ENCODE peak calls at places on chromosomes 1 and 21, in four cellular contexts. D is K562, R is H1, W is SK-N-SH. I is an unnamed sample.
A peak's percentile ranks its signal among the peaks of the same experiment; 100 is the strongest.

GRCh38 chr1:226534645-226535044 is 13.9 kb upstream of the STUM start:
- DNase-seq in D (no peak), W (no peak), R (no peak), I (no peak)

GRCh38 chr1:221637641-221638041 is 104.2 kb downstream of the DUSP10 start:
- DNase-seq in R (no peak), W (no peak), D (no peak), I (no peak)

GRCh38 chr1:3324704-3325535 is 129.5 kb upstream of the ARHGEF16 start:
- DNase-seq in R (no peak), D (no peak), W (no peak), I (no peak)

GRCh38 chr1:3023994-3024393 is 2.7 kb downstream of the ACTRT2 start:
- DNase-seq in R (no peak), W (no peak), D (no peak), I (no peak)

GRCh38 chr1:235734335-235734734 is 84.8 kb upstream of the GNG4 start:
- DNase-seq in W (no peak), R (no peak), D (no peak), I (no peak)

GRCh38 chr21:34967509-34968289 is 81.4 kb downstream of the RUNX1 start:
- DNase-seq in D (peak; percentile 61), R (no peak), W (no peak), I (no peak)

GRCh38 chr21:27513016-27513415 is 546.1 kb upstream of the ADAMTS5 start:
- DNase-seq in R (no peak), W (peak; percentile 3), D (no peak), I (no peak)

GRCh38 chr1:8902765-8903164 is 24.3 kb upstream of the ENO1 start:
- DNase-seq in R (no peak), W (no peak), D (no peak), I (no peak)

GRCh38 chr1:220527279-220528048 is 472 bp upstream of the MARK1 start:
- DNase-seq in R (no peak), W (peak; percentile 52), D (no peak), I (no peak)

GRCh38 chr1:117590273-117590925 is 15.4 kb upstream of the TENT5C start:
- DNase-seq in R (no peak), D (no peak), W (no peak), I (no peak)

GRCh38 chr21:16181024-16181423 is 451.2 kb downstream of the USP25 start:
- DNase-seq in W (no peak), R (no peak), D (no peak), I (no peak)

GRCh38 chr1:196400478-196401453 is 207.5 kb downstream of the KCNT2 start:
- DNase-seq in D (no peak), R (no peak), W (no peak), I (no peak)

GRCh38 chr1:87449348-87449963 is 120.8 kb downstream of the LMO4 start:
- DNase-seq in D (no peak), R (no peak), W (no peak), I (peak; percentile 98)

GRCh38 chr1:36119451-36119850 is 5.6 kb downstream of the COL8A2 start:
- DNase-seq in R (no peak), W (no peak), D (no peak), I (no peak)

GRCh38 chr1:56774067-56774609 is 45.1 kb downstream of the FYB2 start:
- DNase-seq in R (no peak), W (no peak), D (no peak), I (no peak)

GRCh38 chr1:187051618-187052232 is 223.0 kb downstream of the PLA2G4A start:
- DNase-seq in D (peak; percentile 37), R (no peak), W (peak; percentile 16), I (peak; percentile 19)

GRCh38 chr1:150221552-150221951 is 14.4 kb downstream of the ANP32E start:
- DNase-seq in R (no peak), D (no peak), W (peak; percentile 35), I (no peak)

GRCh38 chr1:55244476-55245109 is 29.4 kb upstream of the USP24 start:
- DNase-seq in R (no peak), W (no peak), D (no peak), I (no peak)
- TF ChIP-seq NRF1 in R (no peak), W (no peak), D (no peak), I (no peak)

GRCh38 chr1:200660719-200661118 is 9.0 kb downstream of the DDX59 start:
- DNase-seq in D (no peak), W (no peak), R (no peak), I (no peak)
- TF ChIP-seq NRF1 in D (no peak), W (no peak), R (no peak), I (no peak)

DNA sequence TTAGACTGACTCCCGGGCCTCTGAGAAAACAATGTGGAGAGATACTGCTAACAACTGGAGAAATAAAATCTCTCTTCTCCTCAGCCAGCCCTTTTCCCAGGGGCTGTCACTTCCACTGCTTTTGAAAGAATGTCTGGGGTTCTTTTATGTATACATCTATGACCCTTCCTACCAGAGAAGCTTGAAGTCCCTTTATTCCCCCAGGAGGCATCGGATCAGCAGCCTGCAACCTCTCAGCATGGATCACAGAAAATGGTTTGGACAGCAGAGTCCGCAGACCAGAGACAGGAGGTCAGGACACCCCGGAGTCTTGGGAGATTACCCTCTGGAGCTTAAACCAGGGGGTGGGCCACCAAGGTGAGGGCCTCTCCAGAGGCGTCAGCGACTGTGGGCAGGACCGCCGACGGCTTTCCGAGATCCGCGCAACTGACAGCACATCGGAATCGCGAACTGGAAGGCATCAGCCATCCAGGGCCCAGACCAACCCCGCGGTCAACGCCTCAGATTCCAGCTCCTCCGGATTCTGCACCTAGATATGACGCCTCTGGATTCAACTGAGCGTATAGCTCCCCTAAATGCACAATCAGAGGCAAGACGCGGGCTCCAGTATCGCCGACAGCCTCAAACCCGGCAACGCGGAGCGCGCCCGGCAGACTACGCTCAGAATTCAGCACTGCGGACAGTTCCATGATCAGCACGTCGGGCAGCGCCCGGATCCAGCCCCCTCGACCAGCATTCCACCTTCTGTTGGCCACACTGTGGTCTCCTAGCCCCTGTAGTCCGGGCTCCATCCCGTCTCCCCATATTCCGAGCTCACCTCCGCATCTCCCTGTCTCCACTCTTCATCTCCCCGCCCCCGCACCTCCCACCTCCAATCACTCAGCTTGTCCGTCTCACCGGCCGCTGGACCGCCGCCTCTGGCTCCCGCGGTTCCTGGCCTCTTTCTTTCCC is 854 bp downstream of the EPHA10 start:
- DNase-seq in R (no peak), W (peak; percentile 64), D (peak; percentile 77), I (no peak)
- TF ChIP-seq NRF1 in R (no peak), W (no peak), D (no peak), I (no peak)

GRCh38 chr1:22627331-22627730 is 9.1 kb upstream of the C1QA start:
- DNase-seq in R (no peak), D (no peak), W (no peak), I (no peak)

GRCh38 chr1:22633697-22634463 is 2.5 kb upstream of the C1QA start:
- DNase-seq in W (no peak), R (no peak), D (no peak), I (no peak)

GRCh38 chr1:22626219-22626902 is 10.1 kb upstream of the C1QA start:
- DNase-seq in W (no peak), R (no peak), D (no peak), I (no peak)

GRCh38 chr1:22628698-22629444 is 7.6 kb upstream of the C1QA start:
- DNase-seq in D (no peak), W (no peak), R (no peak), I (no peak)

GRCh38 chr1:22629886-22630285 is 6.5 kb upstream of the C1QA start:
- DNase-seq in W (no peak), D (no peak), R (no peak), I (no peak)
- TF ChIP-seq NRF1 in W (no peak), D (no peak), R (no peak), I (no peak)

GRCh38 chr1:224805889-224806288 is 123.6 kb upstream of the DNAH14 start:
- DNase-seq in R (no peak), W (no peak), D (no peak), I (no peak)

GRCh38 chr1:224804220-224804619 is 125.3 kb upstream of the DNAH14 start:
- DNase-seq in D (no peak), R (no peak), W (no peak), I (no peak)

GRCh38 chr1:224809613-224810012 is 119.9 kb upstream of the DNAH14 start:
- DNase-seq in R (no peak), W (no peak), D (no peak), I (no peak)

DNA sequence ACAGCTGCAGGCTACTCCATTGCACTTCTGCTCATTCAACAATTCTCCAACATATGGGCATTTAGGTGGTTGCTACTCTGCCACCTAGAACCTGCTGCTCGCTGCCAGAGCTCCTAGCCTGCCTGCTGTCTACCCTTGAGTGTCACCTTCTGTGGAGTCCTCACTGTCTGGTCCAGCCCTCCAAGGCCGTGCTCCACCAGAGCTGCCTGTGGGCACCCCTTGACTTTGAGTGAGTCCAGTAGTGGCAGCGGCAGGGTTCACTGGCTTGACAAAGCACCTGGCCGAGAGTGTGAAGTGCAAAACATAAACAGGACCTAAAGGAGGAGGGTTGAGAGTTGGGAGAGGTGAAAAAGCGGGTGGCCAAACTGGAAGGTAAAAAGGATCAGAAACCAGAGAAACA is 120.3 kb upstream of the DNAH14 start:
- DNase-seq in D (no peak), R (no peak), W (no peak), I (no peak)
- TF ChIP-seq NRF1 in D (no peak), R (no peak), W (no peak), I (no peak)

DNA sequence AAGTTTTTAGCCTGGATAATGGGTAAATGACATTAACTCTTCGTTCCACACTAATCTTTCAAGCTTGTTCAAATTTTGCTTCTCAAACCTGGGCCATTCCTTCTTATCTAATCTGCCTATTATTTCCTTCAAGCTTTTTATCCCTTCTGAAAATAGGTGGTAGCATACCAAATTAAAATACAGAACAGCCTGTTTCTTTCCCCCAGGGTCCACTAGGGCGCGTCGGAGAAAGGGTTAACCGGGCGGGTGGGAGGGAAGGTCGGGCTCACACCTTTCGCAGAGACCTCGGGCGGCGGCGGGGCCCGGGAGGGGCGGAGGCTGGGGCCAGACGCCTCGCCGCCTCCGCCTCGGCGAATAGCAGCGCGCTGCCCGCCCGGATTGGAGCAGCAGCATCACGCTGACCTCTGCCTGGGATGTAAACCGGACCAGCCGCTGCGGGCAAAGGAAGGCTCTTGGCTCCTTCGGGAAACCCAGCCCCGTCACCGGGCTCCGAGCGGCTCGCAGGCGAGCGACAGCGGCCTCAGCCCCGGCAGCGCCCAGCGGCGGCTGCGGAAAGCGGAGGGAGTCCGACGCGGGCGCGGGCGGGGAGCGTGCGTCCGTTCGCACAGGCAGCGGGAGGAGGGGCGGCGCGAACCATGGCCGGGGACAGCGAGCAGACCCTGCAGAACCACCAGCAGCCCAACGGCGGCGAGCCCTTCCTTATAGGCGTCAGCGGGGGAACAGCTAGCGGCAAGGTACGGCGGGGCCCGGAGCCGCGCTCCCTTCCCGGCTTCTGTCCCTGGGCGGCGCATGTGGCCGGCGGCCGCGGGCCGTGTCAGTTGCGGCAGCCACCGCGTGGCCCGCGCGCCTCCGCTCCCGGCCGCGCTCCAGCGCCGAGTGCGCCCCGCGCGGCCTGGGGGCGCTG is at the start of gene UCK2:
- DNase-seq in D (peak; percentile 91), W (peak; percentile 95), R (peak; percentile 56), I (no peak)
- TF ChIP-seq NRF1 in D (peak; percentile 72), W (no peak), R (no peak), I (no peak)

GRCh38 chr1:203223012-203223775 is 6.3 kb downstream of the CHIT1 start:
- DNase-seq in W (no peak), D (no peak), R (no peak), I (no peak)
- TF ChIP-seq NRF1 in W (no peak), D (no peak), R (no peak), I (no peak)

I was measured in GM12878.